ENCODE peak calls at places on chromosomes 11 and 22, in ten cellular contexts. S, I, X, F, E, R, J, W, T and D are unnamed samples.

GRCh38 chr11:78040691-78041379 is 17.8 kb upstream of the KCTD14 start:
- DNase-seq in S (no peak), I (peak), X (no peak), F (no peak), E (no peak), R (no peak), J (no peak), W (no peak), T (no peak), D (no peak)

GRCh38 chr11:76551400-76551799 is 106.6 kb downstream of the EMSY start:
- DNase-seq in S (no peak), I (no peak), X (no peak), F (no peak), E (peak), R (no peak), J (no peak), W (no peak), T (no peak), D (no peak)

GRCh38 chr11:117473692-117474091 is 146.0 kb downstream of the CEP164 start:
- DNase-seq in S (no peak), I (no peak), X (no peak), F (no peak), E (no peak), R (no peak), J (no peak), W (no peak), T (no peak), D (no peak)

GRCh38 chr11:33802414-33802950 is 28.2 kb upstream of the FBXO3 start:
- DNase-seq in S (peak), I (peak), X (peak), F (peak), E (peak), R (no peak), J (no peak), W (peak), T (no peak), D (peak)

GRCh38 chr11:6357222-6357621 is 33.1 kb upstream of the SMPD1 start:
- DNase-seq in S (peak), I (no peak), X (peak), F (no peak), E (peak), R (no peak), J (no peak), W (peak), T (no peak), D (peak)

GRCh38 chr22:33921576-33922181 is 1.4 kb upstream of the LARGE1 start:
- DNase-seq in S (peak), I (peak), X (peak), F (peak), E (peak), R (peak), J (peak), W (peak), T (peak), D (peak)

GRCh38 chr11:45609902-45610301 is 55.5 kb downstream of the CHST1 start:
- DNase-seq in S (no peak), I (no peak), X (no peak), F (no peak), E (no peak), R (no peak), J (no peak), W (no peak), T (no peak), D (no peak)

GRCh38 chr11:19025799-19026406 is 34.6 kb downstream of the MRGPRX2 start:
- DNase-seq in S (no peak), I (no peak), X (no peak), F (no peak), E (no peak), R (no peak), J (no peak), W (no peak), T (no peak), D (no peak)

GRCh38 chr22:46596032-46596441 is 24.1 kb upstream of the GRAMD4 start:
- DNase-seq in S (no peak), I (peak), X (peak), F (no peak), E (no peak), R (no peak), J (no peak), W (peak), T (peak), D (no peak)

GRCh38 chr11:75031771-75032549 is 43.2 kb downstream of the NEU3 start:
- DNase-seq in S (peak), I (peak), X (peak), F (peak), E (peak), R (peak), J (peak), W (peak), T (peak), D (peak)

GRCh38 chr11:72037554-72038311 is 39.0 kb downstream of the IL18BP start:
- DNase-seq in S (no peak), I (no peak), X (peak), F (no peak), E (peak), R (no peak), J (no peak), W (peak), T (no peak), D (no peak)

GRCh38 chr11:46144741-46145140 is 23.5 kb upstream of the PHF21A start:
- DNase-seq in S (no peak), I (no peak), X (no peak), F (no peak), E (no peak), R (no peak), J (no peak), W (no peak), T (no peak), D (no peak)

GRCh38 chr22:43412808-43413785 is 1.3 kb downstream of the MPPED1 start:
- DNase-seq in S (no peak), I (no peak), X (no peak), F (no peak), E (no peak), R (no peak), J (no peak), W (no peak), T (no peak), D (no peak)

GRCh38 chr11:28289444-28289843 is 181.3 kb downstream of the METTL15 start:
- DNase-seq in S (no peak), I (no peak), X (no peak), F (no peak), E (no peak), R (no peak), J (no peak), W (no peak), T (no peak), D (no peak)

GRCh38 chr11:78823588-78823987 is 248.9 kb upstream of the NARS2 start:
- DNase-seq in S (no peak), I (no peak), X (no peak), F (no peak), E (no peak), R (no peak), J (no peak), W (no peak), T (no peak), D (no peak)

GRCh38 chr11:2718817-2719438 is 19.1 kb upstream of the KCNQ1OT1 start:
- DNase-seq in S (no peak), I (no peak), X (no peak), F (no peak), E (no peak), R (no peak), J (no peak), W (no peak), T (no peak), D (no peak)

GRCh38 chr11:20658135-20658534 is 11.3 kb upstream of the NELL1 start:
- DNase-seq in S (no peak), I (no peak), X (no peak), F (no peak), E (no peak), R (no peak), J (no peak), W (no peak), T (no peak), D (no peak)

GRCh38 chr11:59755701-59756495 is 722 bp downstream of the STX3 start:
- DNase-seq in S (peak), I (peak), X (peak), F (peak), E (peak), R (peak), J (peak), W (peak), T (peak), D (peak)

GRCh38 chr11:97729546-97730272 is 1291.0 kb upstream of the CNTN5 start:
- DNase-seq in S (no peak), I (no peak), X (no peak), F (no peak), E (peak), R (no peak), J (no peak), W (no peak), T (no peak), D (no peak)

GRCh38 chr11:872799-873198 is 30.1 kb downstream of the TSPAN4 start:
- DNase-seq in S (no peak), I (no peak), X (no peak), F (no peak), E (no peak), R (no peak), J (no peak), W (no peak), T (no peak), D (no peak)

GRCh38 chr11:19723572-19724342 is 11.1 kb downstream of the NAV2 start:
- DNase-seq in S (no peak), I (no peak), X (no peak), F (no peak), E (peak), R (no peak), J (no peak), W (peak), T (no peak), D (no peak)

GRCh38 chr11:43649921-43650320 is 30.6 kb upstream of the HSD17B12 start:
- DNase-seq in S (no peak), I (no peak), X (no peak), F (no peak), E (no peak), R (no peak), J (no peak), W (no peak), T (no peak), D (no peak)

GRCh38 chr22:44357962-44358553 is 45.3 kb upstream of the SHISAL1 start:
- DNase-seq in S (no peak), I (peak), X (peak), F (no peak), E (peak), R (peak), J (no peak), W (no peak), T (no peak), D (no peak)

GRCh38 chr11:57499413-57499982 is 16.0 kb downstream of the SLC43A1 start:
- DNase-seq in S (peak), I (peak), X (peak), F (peak), E (peak), R (peak), J (peak), W (peak), T (peak), D (peak)

GRCh38 chr11:64864473-64865285 is 13.7 kb downstream of the EHD1 start:
- DNase-seq in S (no peak), I (peak), X (peak), F (no peak), E (peak), R (peak), J (no peak), W (peak), T (peak), D (no peak)

GRCh38 chr11:49432242-49432848 is 223.9 kb upstream of the FOLH1 start:
- DNase-seq in S (no peak), I (no peak), X (no peak), F (no peak), E (no peak), R (no peak), J (no peak), W (no peak), T (no peak), D (no peak)

GRCh38 chr11:30855383-30856006 is 269.3 kb upstream of the MPPED2 start:
- DNase-seq in S (no peak), I (no peak), X (no peak), F (no peak), E (peak), R (no peak), J (no peak), W (no peak), T (no peak), D (no peak)

GRCh38 chr11:6557761-6558674 is 45.4 kb downstream of the RRP8 start:
- DNase-seq in S (no peak), I (no peak), X (peak), F (no peak), E (no peak), R (no peak), J (no peak), W (no peak), T (no peak), D (no peak)

GRCh38 chr11:70507466-70508230 is 109.3 kb downstream of the CTTN start:
- DNase-seq in S (no peak), I (peak), X (peak), F (no peak), E (no peak), R (peak), J (no peak), W (peak), T (no peak), D (no peak)

GRCh38 chr22:48376936-48377335 is 1450.7 kb downstream of the BRD1 start:
- DNase-seq in S (no peak), I (no peak), X (no peak), F (no peak), E (no peak), R (no peak), J (peak), W (no peak), T (no peak), D (peak)

GRCh38 chr11:45017329-45017728 is 66.6 kb upstream of the TP53I11 start:
- DNase-seq in S (no peak), I (no peak), X (no peak), F (no peak), E (no peak), R (no peak), J (no peak), W (no peak), T (no peak), D (no peak)

GRCh38 chr22:43425976-43426785 is 14.4 kb downstream of the MPPED1 start:
- DNase-seq in S (no peak), I (no peak), X (no peak), F (no peak), E (no peak), R (no peak), J (no peak), W (no peak), T (no peak), D (no peak)

GRCh38 chr11:116519499-116519898 is 253.3 kb downstream of the BUD13 start:
- DNase-seq in S (no peak), I (no peak), X (no peak), F (peak), E (no peak), R (no peak), J (no peak), W (no peak), T (no peak), D (no peak)

GRCh38 chr11:120061036-120061760 is 76.7 kb downstream of the TRIM29 start:
- DNase-seq in S (no peak), I (no peak), X (no peak), F (no peak), E (no peak), R (no peak), J (peak), W (no peak), T (no peak), D (no peak)

GRCh38 chr11:83685730-83686129 is 399.6 kb upstream of the CCDC90B start:
- DNase-seq in S (no peak), I (no peak), X (no peak), F (no peak), E (no peak), R (no peak), J (no peak), W (no peak), T (no peak), D (no peak)

GRCh38 chr22:36386900-36387663 is 685 bp downstream of the MYH9 start:
- DNase-seq in S (peak), I (peak), X (peak), F (peak), E (no peak), R (peak), J (no peak), W (peak), T (peak), D (no peak)

GRCh38 chr11:125070699-125071254 is 7.7 kb downstream of the SLC37A2 start:
- DNase-seq in S (peak), I (peak), X (peak), F (peak), E (peak), R (peak), J (no peak), W (peak), T (peak), D (no peak)

GRCh38 chr11:93984205-93984586 is 37.0 kb upstream of the HEPHL1 start:
- DNase-seq in S (no peak), I (no peak), X (no peak), F (no peak), E (no peak), R (no peak), J (no peak), W (no peak), T (no peak), D (no peak)

DNA sequence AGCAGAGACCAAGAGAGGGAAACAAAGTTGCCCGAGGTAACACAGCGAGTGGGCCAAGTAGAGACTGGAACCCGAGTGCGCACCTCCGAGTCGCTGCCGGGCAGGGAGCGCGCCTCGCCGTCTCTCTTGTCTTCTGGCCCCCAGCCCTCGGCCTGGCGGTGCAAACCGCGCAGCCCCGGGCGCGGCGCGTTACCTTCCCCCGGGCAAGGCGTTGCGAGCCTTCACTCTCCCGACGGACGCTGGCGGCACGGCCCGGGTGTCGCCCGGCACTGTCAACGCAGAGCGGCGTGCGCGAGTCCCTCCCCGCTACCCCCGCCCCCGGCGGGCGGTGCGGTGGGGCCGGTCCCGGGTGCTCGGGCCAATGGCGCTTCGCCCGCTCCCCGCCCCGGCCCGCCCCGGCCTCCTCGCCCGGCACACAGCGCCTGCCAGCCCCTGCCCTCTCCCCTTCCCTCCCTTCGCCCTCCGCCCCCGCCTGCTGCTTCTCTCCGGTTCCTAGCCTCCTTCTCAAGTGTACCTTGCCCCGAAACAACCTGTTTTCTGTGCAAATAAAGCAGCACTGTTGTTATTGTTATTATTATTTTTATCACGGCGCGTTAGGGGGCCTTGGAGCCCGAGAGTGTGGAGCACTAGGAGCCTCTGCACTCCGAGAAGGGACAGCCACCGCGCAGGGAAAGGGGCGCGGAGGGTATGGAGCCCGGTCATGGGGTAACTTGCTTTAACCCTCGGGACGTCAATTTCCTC is at the start of gene SYTL2:
- DNase-seq in S (peak), I (peak), X (peak), F (peak), E (peak), R (peak), J (peak), W (peak), T (peak), D (peak)
- TF ChIP-seq CTCF in S (no peak), I (no peak), X (peak), F (no peak), E (no peak), R (no peak), J (peak), W (peak), T (no peak), D (peak)

DNA sequence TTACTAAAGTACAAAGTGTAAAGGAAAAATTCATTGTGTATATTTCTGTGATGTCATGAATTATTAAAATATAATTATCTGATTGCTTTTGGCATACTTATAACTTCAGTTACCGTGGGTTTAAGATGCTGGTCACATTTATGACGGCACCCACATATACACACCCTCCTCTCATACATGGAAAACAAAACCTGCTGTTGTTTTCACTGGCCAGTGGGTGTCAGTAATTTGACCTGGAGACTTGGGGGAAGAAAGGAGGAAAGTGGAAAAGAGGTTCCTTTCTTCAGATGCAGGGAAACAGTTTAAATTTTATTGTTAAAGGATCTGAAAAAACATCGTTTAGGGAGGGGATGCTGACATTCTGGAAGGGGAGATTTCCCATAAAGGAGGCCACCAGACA is 742 bp upstream of the BBOX1 start:
- DNase-seq in S (no peak), I (no peak), X (no peak), F (no peak), E (no peak), R (no peak), J (no peak), W (no peak), T (no peak), D (no peak)
- TF ChIP-seq CTCF in S (no peak), I (no peak), X (no peak), F (no peak), E (peak), R (no peak), J (no peak), W (no peak), T (no peak), D (no peak)

GRCh38 chr11:113989381-113989780 is 14.5 kb downstream of the HTR3A start:
- DNase-seq in S (no peak), I (no peak), X (no peak), F (no peak), E (no peak), R (no peak), J (no peak), W (no peak), T (no peak), D (peak)
- TF ChIP-seq CTCF in S (no peak), I (no peak), X (no peak), F (no peak), E (no peak), R (no peak), J (no peak), W (no peak), T (no peak), D (no peak)

GRCh38 chr11:89498845-89499448 is 7.8 kb upstream of the NOX4 start:
- DNase-seq in S (no peak), I (no peak), X (no peak), F (no peak), E (no peak), R (no peak), J (no peak), W (no peak), T (no peak), D (no peak)
- TF ChIP-seq CTCF in S (no peak), I (no peak), X (no peak), F (no peak), E (peak), R (no peak), J (peak), W (no peak), T (no peak), D (no peak)

GRCh38 chr11:65918211-65919150 is at the start of gene C11orf68:
- DNase-seq in S (no peak), I (no peak), X (no peak), F (peak), E (peak), R (no peak), J (no peak), W (no peak), T (no peak), D (no peak)

GRCh38 chr11:65919151-65920034 is at the start of gene DRAP1:
- DNase-seq in S (peak), I (peak), X (peak), F (peak), E (peak), R (peak), J (peak), W (peak), T (peak), D (peak)

GRCh38 chr11:65921876-65922275 is 2.6 kb downstream of the DRAP1 start:
- DNase-seq in S (no peak), I (no peak), X (no peak), F (no peak), E (no peak), R (no peak), J (no peak), W (no peak), T (no peak), D (no peak)

GRCh38 chr11:65921033-65921555 is 1.9 kb downstream of the DRAP1 start:
- DNase-seq in S (no peak), I (no peak), X (no peak), F (no peak), E (no peak), R (no peak), J (no peak), W (no peak), T (no peak), D (no peak)

DNA sequence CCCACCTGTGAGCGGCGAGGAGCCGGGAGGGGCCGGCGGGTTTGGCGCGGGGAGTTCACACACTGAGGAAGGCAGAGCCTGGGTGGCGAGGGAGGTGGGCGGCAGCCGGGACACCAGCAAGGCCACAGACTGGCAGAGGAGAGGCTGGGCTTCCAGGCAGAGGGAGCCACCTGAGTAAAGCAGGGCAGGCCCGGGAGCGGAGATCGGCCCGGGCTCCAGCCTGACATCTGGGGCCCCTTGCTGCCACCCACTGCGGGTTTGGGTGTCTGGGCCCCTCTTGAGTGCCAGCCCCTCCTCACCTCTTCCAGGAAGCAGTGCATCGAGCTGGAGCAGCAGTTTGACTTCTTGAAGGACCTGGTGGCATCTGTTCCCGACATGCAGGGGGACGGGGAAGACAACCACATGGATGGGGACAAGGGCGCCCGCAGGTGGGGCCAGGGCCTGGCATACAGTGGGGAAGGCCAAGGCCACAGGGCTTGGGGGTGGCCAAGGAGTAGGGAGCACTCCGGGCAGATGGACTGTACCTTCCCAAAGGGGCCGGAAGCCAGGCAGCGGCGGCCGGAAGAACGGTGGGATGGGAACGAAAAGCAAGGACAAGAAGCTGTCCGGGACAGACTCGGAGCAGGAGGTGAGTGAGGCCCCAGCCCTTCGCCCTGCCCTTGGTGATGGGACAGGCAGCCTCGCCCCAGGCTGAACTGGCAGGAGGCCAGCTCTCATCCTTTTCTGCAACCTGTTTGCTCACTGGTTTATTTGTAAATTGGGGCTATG is 993 bp downstream of the DRAP1 start:
- DNase-seq in S (peak), I (peak), X (peak), F (no peak), E (no peak), R (no peak), J (no peak), W (no peak), T (no peak), D (no peak)
- TF ChIP-seq CTCF in S (no peak), I (no peak), X (no peak), F (no peak), E (no peak), R (no peak), J (no peak), W (no peak), T (no peak), D (no peak)